ENCODE peak calls at places on chromosome 9, in nine cellular contexts. J is cardiac muscle cell, E is HFFc6, P is heart left ventricle, C is WERI-Rb-1, O is GM06990, M is adrenal gland, K is MCF 10A, R is GM20000. Z is an unnamed sample.

GRCh38 chr9:129895376-129896268 is 60.4 kb downstream of the USP20 start:
- DNase-seq in J (no peak), M (no peak), R (no peak), K (no peak), E (no peak), O (no peak), P (no peak), C (no peak), Z (no peak)

GRCh38 chr9:128716581-128717254 is 7.2 kb downstream of the ZDHHC12 start:
- DNase-seq in C (no peak), P (no peak), K (no peak), M (no peak), J (no peak), R (no peak), O (no peak), E (no peak), Z (no peak)

GRCh38 chr9:15308511-15308910 is 1.5 kb upstream of the TTC39B start:
- DNase-seq in K (peak), J (no peak), E (peak), P (no peak), O (no peak), R (no peak), C (no peak), M (no peak), Z (no peak)

GRCh38 chr9:35756743-35757526 is 2.9 kb upstream of the MSMP start:
- DNase-seq in M (peak), E (no peak), C (peak), P (peak), J (peak), K (peak), R (peak), O (peak), Z (peak)

GRCh38 chr9:109143881-109144562 is 23.0 kb downstream of the FRRS1L start:
- DNase-seq in E (peak), P (no peak), J (no peak), O (peak), K (peak), R (peak), C (peak), M (no peak), Z (no peak)

GRCh38 chr9:32811251-32811650 is 27.9 kb downstream of the TMEM215 start:
- DNase-seq in R (no peak), C (peak), E (no peak), M (no peak), K (no peak), J (no peak), P (no peak), O (no peak), Z (no peak)

GRCh38 chr9:88949425-88949824 is 41.8 kb upstream of the S1PR3 start:
- DNase-seq in J (peak), O (no peak), M (peak), K (peak), R (no peak), E (no peak), P (peak), C (no peak), Z (no peak)

GRCh38 chr9:126489604-126490593 is 123.8 kb upstream of the LMX1B start:
- DNase-seq in O (no peak), J (no peak), M (peak), K (no peak), P (no peak), R (no peak), C (no peak), E (no peak), Z (no peak)

GRCh38 chr9:86142973-86143372 is 43.6 kb upstream of the GOLM1 start:
- DNase-seq in R (no peak), P (no peak), C (no peak), K (no peak), O (no peak), E (no peak), M (no peak), J (no peak), Z (no peak)

GRCh38 chr9:131020862-131021261 is 11.9 kb downstream of the LAMC3 start:
- DNase-seq in O (no peak), K (no peak), P (no peak), R (no peak), E (no peak), M (no peak), C (no peak), J (no peak), Z (no peak)

GRCh38 chr9:18385676-18386075 is 88.3 kb upstream of the ADAMTSL1 start:
- DNase-seq in M (no peak), P (no peak), R (no peak), J (no peak), C (no peak), E (peak), K (no peak), O (no peak), Z (no peak)

GRCh38 chr9:129454468-129455067 is 166.3 kb downstream of the C9orf50 start:
- DNase-seq in R (no peak), C (no peak), M (no peak), J (no peak), P (no peak), O (no peak), K (no peak), E (no peak), Z (no peak)

GRCh38 chr9:98479967-98480847 is 224.8 kb upstream of the TBC1D2 start:
- DNase-seq in K (peak), C (no peak), P (no peak), M (no peak), J (no peak), O (no peak), R (no peak), E (no peak), Z (no peak)

GRCh38 chr9:68457803-68458202 is 82.9 kb downstream of the TMEM252 start:
- DNase-seq in J (peak), C (no peak), P (no peak), E (no peak), R (no peak), M (no peak), O (no peak), K (no peak), Z (no peak)

GRCh38 chr9:77753183-77753582 is 105.1 kb upstream of the GNA14 start:
- DNase-seq in R (no peak), P (no peak), C (no peak), M (no peak), J (no peak), K (no peak), E (no peak), O (no peak), Z (no peak)

GRCh38 chr9:78821126-78821822 is 524.3 kb downstream of the PSAT1 start:
- DNase-seq in P (no peak), R (peak), J (peak), E (peak), O (no peak), K (peak), M (peak), C (no peak), Z (no peak)

GRCh38 chr9:125970340-125970739 is 223.2 kb downstream of the PBX3 start:
- DNase-seq in P (no peak), E (no peak), J (no peak), M (no peak), K (peak), R (no peak), C (no peak), O (no peak), Z (no peak)

GRCh38 chr9:37508834-37509206 is 23.1 kb downstream of the POLR1E start:
- DNase-seq in M (peak), E (no peak), R (no peak), P (no peak), J (no peak), K (no peak), C (no peak), O (no peak), Z (no peak)

GRCh38 chr9:137756045-137756744 is 121.4 kb upstream of the CACNA1B start:
- DNase-seq in K (no peak), P (no peak), M (no peak), J (no peak), C (no peak), O (no peak), R (no peak), E (no peak), Z (no peak)

GRCh38 chr9:128818839-128819715 is 777 bp downstream of the ENDOG start:
- DNase-seq in O (peak), K (peak), P (peak), J (peak), R (peak), M (peak), C (peak), E (no peak), Z (peak)

GRCh38 chr9:114037961-114038723 is 40.0 kb downstream of the AMBP start:
- DNase-seq in E (no peak), M (no peak), C (peak), R (no peak), O (no peak), J (no peak), P (peak), K (no peak), Z (no peak)

GRCh38 chr9:78021692-78022091 is 9.9 kb downstream of the GNAQ start:
- DNase-seq in J (no peak), C (no peak), R (no peak), E (no peak), K (no peak), P (peak), M (no peak), O (no peak), Z (no peak)

GRCh38 chr9:129487658-129488483 is 133.0 kb downstream of the C9orf50 start:
- DNase-seq in J (no peak), C (peak), O (no peak), P (peak), R (no peak), K (peak), E (no peak), M (peak), Z (peak)

GRCh38 chr9:90966475-90967150 is 165.0 kb downstream of the SYK start:
- DNase-seq in R (no peak), P (no peak), J (no peak), E (peak), K (no peak), C (no peak), O (no peak), M (no peak), Z (no peak)

GRCh38 chr9:68998344-68998743 is 15.6 kb downstream of the PRKACG start:
- DNase-seq in P (no peak), O (no peak), C (no peak), K (no peak), J (no peak), E (no peak), M (no peak), R (no peak), Z (no peak)

GRCh38 chr9:113875917-113876805 is at the start of gene ZNF618:
- DNase-seq in R (peak), E (no peak), P (peak), C (peak), J (peak), K (peak), M (no peak), O (peak), Z (peak)

GRCh38 chr9:16475257-16475656 is 395.2 kb downstream of the BNC2 start:
- DNase-seq in K (no peak), R (no peak), E (no peak), C (no peak), J (no peak), M (no peak), P (no peak), O (no peak), Z (no peak)

GRCh38 chr9:88922091-88922490 is 69.2 kb upstream of the S1PR3 start:
- DNase-seq in C (no peak), R (no peak), O (peak), P (no peak), M (no peak), K (no peak), E (no peak), J (no peak), Z (no peak)

GRCh38 chr9:20043461-20043860 is 254.6 kb upstream of the SLC24A2 start:
- DNase-seq in C (no peak), J (no peak), E (no peak), O (no peak), K (no peak), M (no peak), R (no peak), P (no peak), Z (no peak)

GRCh38 chr9:99072040-99072394 is 32.9 kb upstream of the TGFBR1 start:
- DNase-seq in C (no peak), J (no peak), O (no peak), E (no peak), P (no peak), M (peak), R (no peak), K (no peak), Z (no peak)

GRCh38 chr9:117187498-117187897 is 227.4 kb downstream of the ASTN2 start:
- DNase-seq in R (no peak), E (no peak), O (no peak), J (no peak), M (no peak), P (no peak), C (no peak), K (no peak), Z (no peak)

GRCh38 chr9:114385412-114386181 is 2.2 kb downstream of the AKNA start:
- DNase-seq in C (no peak), O (peak), R (peak), E (peak), M (peak), K (peak), P (peak), J (no peak), Z (no peak)

GRCh38 chr9:120697448-120697847 is 16.8 kb downstream of the MEGF9 start:
- DNase-seq in O (no peak), C (no peak), K (no peak), P (no peak), E (no peak), J (no peak), R (no peak), M (no peak), Z (no peak)

GRCh38 chr9:127194881-127195713 is 69.5 kb upstream of the GARNL3 start:
- DNase-seq in J (no peak), O (no peak), C (no peak), R (no peak), E (peak), P (no peak), K (peak), M (no peak), Z (peak)

GRCh38 chr9:82105729-82106128 is 117.2 kb downstream of the SPATA31D1 start:
- DNase-seq in R (no peak), K (peak), M (no peak), P (no peak), O (no peak), C (peak), E (no peak), J (no peak), Z (no peak)

DNA sequence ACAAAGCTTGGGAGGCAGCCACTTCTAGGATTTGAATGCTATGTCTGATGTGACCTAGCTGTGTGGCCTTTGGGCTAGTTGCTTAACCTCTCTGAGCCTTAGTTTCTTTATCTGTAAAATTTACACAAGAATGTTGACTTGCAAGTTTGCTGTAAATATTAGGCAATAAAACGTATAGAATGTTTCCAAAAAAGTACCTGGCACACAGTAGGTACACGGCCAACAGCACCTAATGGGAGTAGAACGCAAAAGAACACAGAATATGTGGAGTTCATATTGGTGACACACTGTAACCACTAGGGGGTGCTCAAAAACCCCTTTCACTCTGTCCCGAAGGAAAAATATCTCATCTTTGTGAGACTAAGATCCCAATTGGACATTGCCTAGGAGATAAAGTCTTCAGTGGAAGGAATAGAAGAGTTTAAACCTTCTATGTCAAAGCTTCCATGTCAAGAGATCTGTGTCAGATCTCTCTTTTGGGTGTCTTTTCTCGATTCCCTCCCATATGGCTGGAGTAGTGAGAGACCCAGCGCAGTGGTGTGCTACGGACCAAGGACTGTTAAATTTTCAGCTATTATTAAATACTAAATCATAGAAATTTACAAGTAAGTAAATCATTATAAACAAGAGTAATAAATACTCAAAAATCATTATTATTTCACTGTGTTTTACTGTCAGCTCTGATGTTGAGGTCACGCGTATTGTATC is 145.4 kb upstream of the RAD23B start:
- DNase-seq in K (peak), M (peak), R (peak), C (no peak), E (peak), P (no peak), O (no peak), J (peak), Z (no peak)
- TF ChIP-seq CTCF in K (peak), M (peak), R (peak), C (peak), E (peak), P (peak), O (peak), J (peak), Z (peak)

DNA sequence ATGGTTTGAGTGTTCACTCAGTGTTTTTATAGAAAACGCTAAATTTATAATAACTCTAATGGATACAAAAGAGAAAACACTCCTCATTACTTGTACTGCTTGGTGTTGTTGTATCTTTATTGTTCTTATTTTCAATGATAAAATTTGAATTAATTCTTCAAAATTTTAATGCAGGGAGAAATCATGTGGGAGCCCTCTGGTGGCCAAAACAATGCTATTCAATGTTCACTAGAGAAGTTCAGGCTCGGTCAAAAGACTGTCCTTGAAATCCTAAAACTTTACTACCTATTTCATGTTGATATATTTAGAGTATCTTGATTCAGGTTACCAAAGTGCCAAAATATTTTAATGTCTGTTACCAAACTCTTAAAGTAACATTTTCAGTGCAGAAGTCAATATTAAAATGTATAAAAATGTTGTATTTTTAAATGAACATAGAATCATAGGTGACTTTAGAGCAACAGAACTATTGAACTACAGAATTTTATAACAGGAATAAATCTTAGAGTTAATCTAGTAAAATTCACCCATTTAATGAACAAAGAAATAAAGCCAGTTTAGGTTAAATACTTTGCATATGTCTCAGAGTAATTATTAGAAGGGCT is 1259.8 kb downstream of the PTPRD start:
- DNase-seq in C (no peak), J (peak), R (no peak), P (no peak), O (no peak), K (peak), M (peak), E (no peak), Z (no peak)
- TF ChIP-seq CTCF in C (peak), J (peak), R (peak), P (peak), O (peak), K (peak), M (peak), E (peak), Z (peak)

DNA sequence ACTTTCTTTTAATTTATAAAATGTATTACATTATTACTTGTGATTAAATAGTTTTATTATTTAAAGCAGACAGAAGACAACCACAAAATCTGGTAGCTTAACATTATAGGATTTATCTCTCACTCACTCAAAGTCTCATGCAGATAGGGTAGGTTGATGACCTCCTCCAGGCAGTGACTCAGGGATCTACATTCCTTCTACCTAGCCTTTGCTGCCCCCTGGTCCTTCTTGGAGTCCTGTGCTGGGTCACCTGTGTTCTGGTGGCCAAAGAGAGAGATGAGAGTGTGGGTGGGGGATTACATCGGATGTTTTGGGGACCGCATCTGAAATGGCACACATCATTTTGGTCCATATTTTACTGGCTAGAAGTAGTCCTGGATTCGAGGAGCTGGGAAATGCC is 95.7 kb upstream of the CTSL start:
- DNase-seq in P (no peak), E (no peak), R (no peak), M (no peak), K (no peak), C (peak), O (no peak), J (no peak), Z (no peak)
- TF ChIP-seq CTCF in P (no peak), E (no peak), R (no peak), M (no peak), K (no peak), C (peak), O (no peak), J (no peak), Z (no peak)

GRCh38 chr9:87167161-87167560 is 219.9 kb upstream of the GAS1 start:
- DNase-seq in J (no peak), R (no peak), P (no peak), C (no peak), M (no peak), O (no peak), E (no peak), K (no peak), Z (no peak)
- TF ChIP-seq CTCF in J (no peak), R (no peak), P (no peak), C (peak), M (no peak), O (no peak), E (no peak), K (no peak), Z (no peak)

Z was measured in glutamatergic neuron.